ENCODE peak calls at places on chromosome 13, in four cellular contexts. One of them, this sample, is unnamed.

GRCh38 chr13:100490692-100491091 is 97.9 kb downstream of the GGACT start:
- DNase-seq in tibial nerve: no peak
- DNase-seq in heart left ventricle: no peak
- DNase-seq in astrocyte of the cerebellum: peak; percentile 44
- DNase-seq in this sample: no peak

GRCh38 chr13:25756251-25756650 is 295.6 kb downstream of the SHISA2 start:
- DNase-seq in tibial nerve: no peak
- DNase-seq in heart left ventricle: no peak
- DNase-seq in astrocyte of the cerebellum: no peak
- DNase-seq in this sample: no peak

GRCh38 chr13:69769637-69770036 is 338.0 kb upstream of the ATXN8OS start:
- DNase-seq in tibial nerve: no peak
- DNase-seq in heart left ventricle: no peak
- DNase-seq in astrocyte of the cerebellum: no peak
- DNase-seq in this sample: no peak

GRCh38 chr13:25069911-25070310 is 26.0 kb upstream of the PABPC3 start:
- DNase-seq in tibial nerve: no peak
- DNase-seq in heart left ventricle: no peak
- DNase-seq in astrocyte of the cerebellum: no peak
- DNase-seq in this sample: no peak

GRCh38 chr13:95684463-95684862 is 7.5 kb downstream of the DNAJC3 start:
- DNase-seq in tibial nerve: no peak
- DNase-seq in heart left ventricle: no peak
- DNase-seq in astrocyte of the cerebellum: no peak
- DNase-seq in this sample: no peak

GRCh38 chr13:111256458-111256857 is 64.0 kb upstream of the TEX29 start:
- DNase-seq in tibial nerve: no peak
- DNase-seq in heart left ventricle: no peak
- DNase-seq in astrocyte of the cerebellum: no peak
- DNase-seq in this sample: no peak

GRCh38 chr13:44013666-44014291 is 134.1 kb downstream of the LACC1 start:
- DNase-seq in tibial nerve: no peak
- DNase-seq in heart left ventricle: no peak
- DNase-seq in astrocyte of the cerebellum: no peak
- DNase-seq in this sample: peak; percentile 94

GRCh38 chr13:89153941-89154340 is 1482.8 kb downstream of the SLITRK5 start:
- DNase-seq in tibial nerve: no peak
- DNase-seq in heart left ventricle: no peak
- DNase-seq in astrocyte of the cerebellum: no peak
- DNase-seq in this sample: no peak

GRCh38 chr13:83753912-83754624 is 128.2 kb downstream of the SLITRK1 start:
- DNase-seq in tibial nerve: no peak
- DNase-seq in heart left ventricle: no peak
- DNase-seq in astrocyte of the cerebellum: no peak
- DNase-seq in this sample: no peak

GRCh38 chr13:81133066-81133465 is 792.1 kb upstream of the SPRY2 start:
- DNase-seq in tibial nerve: no peak
- DNase-seq in heart left ventricle: no peak
- DNase-seq in astrocyte of the cerebellum: peak; percentile 53
- DNase-seq in this sample: no peak
- H3K4me3 ChIP-seq in tibial nerve: no peak overlapping the region
- H3K4me3 ChIP-seq in heart left ventricle: no peak overlapping the region
- H3K4me3 ChIP-seq in astrocyte of the cerebellum: no peak overlapping the region
- H3K4me3 ChIP-seq in this sample: no peak overlapping the region

DNA sequence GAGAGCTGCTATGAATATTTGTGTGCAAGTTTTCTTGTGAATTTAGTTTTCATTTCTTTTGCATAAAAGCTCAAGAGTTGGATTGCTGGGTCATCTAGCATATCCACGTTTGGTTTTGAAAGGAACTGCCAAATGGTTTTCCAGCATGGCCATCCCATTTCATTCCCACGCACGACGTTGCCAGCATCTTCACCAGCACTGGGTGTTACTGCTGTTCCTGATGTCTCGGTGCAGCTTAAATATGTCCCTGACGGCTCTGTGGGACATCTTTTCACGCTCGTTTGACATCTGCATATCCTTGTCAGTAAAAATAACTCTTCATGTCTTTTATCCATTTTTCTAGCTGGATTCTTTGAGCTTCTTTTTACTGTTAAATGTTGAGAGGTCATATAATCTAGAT is 123.7 kb downstream of the ATP11A start:
- DNase-seq in tibial nerve: no peak
- DNase-seq in heart left ventricle: no peak
- DNase-seq in astrocyte of the cerebellum: no peak
- DNase-seq in this sample: no peak
- TF ChIP-seq CTCF in tibial nerve: no peak
- TF ChIP-seq CTCF in heart left ventricle: no peak
- TF ChIP-seq CTCF in astrocyte of the cerebellum: no peak
- TF ChIP-seq CTCF in this sample: no peak

GRCh38 chr13:36430247-36431203 is 1.8 kb upstream of the CCNA1 start:
- DNase-seq in tibial nerve: no peak
- DNase-seq in heart left ventricle: no peak
- DNase-seq in astrocyte of the cerebellum: no peak
- DNase-seq in this sample: no peak
- H3K4me3 ChIP-seq in tibial nerve: peak overlapping the region; percentile 65
- H3K4me3 ChIP-seq in heart left ventricle: peak overlapping the region; percentile 16
- H3K4me3 ChIP-seq in astrocyte of the cerebellum: peak overlapping the region; percentile 25
- H3K4me3 ChIP-seq in this sample: peak overlapping the region; percentile 58

DNA sequence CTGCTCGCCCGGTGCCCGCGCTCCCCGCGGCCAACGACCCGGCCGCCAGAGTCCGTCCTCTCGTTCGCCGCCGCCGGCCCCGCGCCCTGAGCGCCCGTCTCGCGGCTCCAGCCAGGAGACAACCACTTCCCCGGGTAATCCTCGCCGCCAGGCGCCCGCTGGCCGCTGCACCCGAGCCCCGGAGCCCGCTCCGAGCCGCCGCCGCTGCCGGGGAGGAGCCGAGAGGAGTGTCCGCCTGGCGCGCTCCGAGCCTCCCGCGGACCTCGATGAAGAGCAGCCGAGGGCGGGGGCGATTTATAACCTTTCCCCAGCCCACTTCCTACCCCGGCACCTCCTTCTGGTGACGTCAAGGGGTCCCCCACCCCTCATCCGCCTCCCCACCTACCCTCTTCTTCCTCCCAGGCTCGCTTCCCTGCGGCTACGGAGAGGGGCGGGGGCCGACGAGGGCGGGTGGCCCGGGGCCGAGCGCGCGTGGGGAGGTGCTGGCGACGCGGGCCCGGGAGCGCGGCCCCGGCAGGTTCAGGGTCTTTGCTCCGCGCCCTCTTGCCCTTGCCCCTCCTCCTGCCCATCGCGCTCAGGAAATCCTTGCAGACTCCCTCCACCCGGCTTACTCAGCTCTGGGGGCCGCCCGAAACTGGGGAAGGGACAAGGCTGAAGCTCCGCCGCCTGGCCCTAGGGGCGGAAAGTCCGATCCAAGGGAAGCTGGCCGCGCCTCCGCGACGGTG is at the start of gene FLT1:
- DNase-seq in tibial nerve: no peak
- DNase-seq in heart left ventricle: peak; percentile 87
- DNase-seq in astrocyte of the cerebellum: no peak
- DNase-seq in this sample: no peak
- TF ChIP-seq CTCF in tibial nerve: no peak
- TF ChIP-seq CTCF in heart left ventricle: no peak
- TF ChIP-seq CTCF in astrocyte of the cerebellum: no peak
- TF ChIP-seq CTCF in this sample: no peak

GRCh38 chr13:52447815-52448552 is 2.5 kb downstream of the VPS36 start:
- DNase-seq in tibial nerve: no peak
- DNase-seq in heart left ventricle: no peak
- DNase-seq in astrocyte of the cerebellum: no peak
- DNase-seq in this sample: no peak
- H3K4me3 ChIP-seq in tibial nerve: no peak overlapping the region
- H3K4me3 ChIP-seq in heart left ventricle: no peak overlapping the region
- H3K4me3 ChIP-seq in astrocyte of the cerebellum: no peak overlapping the region
- H3K4me3 ChIP-seq in this sample: no peak overlapping the region

DNA sequence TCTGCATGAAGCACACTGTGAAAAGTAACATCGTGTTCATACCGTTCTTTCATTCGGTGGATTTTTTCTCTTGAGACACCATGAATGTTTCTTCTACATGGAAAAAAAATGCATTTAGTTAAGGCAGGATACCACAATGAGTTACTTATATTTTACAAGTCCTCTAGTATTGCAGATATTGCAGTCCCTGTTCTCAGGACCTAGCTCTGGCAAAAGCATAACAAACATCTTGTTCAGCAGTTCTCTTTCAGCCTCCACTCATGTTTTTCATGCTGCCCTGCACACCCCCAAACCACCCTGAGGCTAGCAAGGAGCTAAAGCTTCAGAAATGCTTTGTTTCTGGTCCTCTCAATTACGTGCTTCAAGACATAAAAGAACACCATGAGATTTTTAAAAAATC is 24.8 kb downstream of the N4BP2L1 start:
- DNase-seq in tibial nerve: no peak
- DNase-seq in heart left ventricle: no peak
- DNase-seq in astrocyte of the cerebellum: no peak
- DNase-seq in this sample: no peak
- TF ChIP-seq CTCF in tibial nerve: no peak
- TF ChIP-seq CTCF in heart left ventricle: no peak
- TF ChIP-seq CTCF in astrocyte of the cerebellum: no peak
- TF ChIP-seq CTCF in this sample: no peak

GRCh38 chr13:90396266-90396665 is 951.2 kb upstream of the MIR17HG start:
- DNase-seq in tibial nerve: no peak
- DNase-seq in heart left ventricle: no peak
- DNase-seq in astrocyte of the cerebellum: no peak
- DNase-seq in this sample: no peak
- H3K4me3 ChIP-seq in tibial nerve: no peak overlapping the region
- H3K4me3 ChIP-seq in heart left ventricle: no peak overlapping the region
- H3K4me3 ChIP-seq in astrocyte of the cerebellum: no peak overlapping the region
- H3K4me3 ChIP-seq in this sample: no peak overlapping the region

GRCh38 chr13:51731759-51732158 is 72.2 kb downstream of the DHRS12 start:
- DNase-seq in tibial nerve: no peak
- DNase-seq in heart left ventricle: no peak
- DNase-seq in astrocyte of the cerebellum: peak; percentile 22
- DNase-seq in this sample: no peak
- TF ChIP-seq CTCF in tibial nerve: peak; percentile 60
- TF ChIP-seq CTCF in heart left ventricle: peak; percentile 43
- TF ChIP-seq CTCF in astrocyte of the cerebellum: peak; percentile 28
- TF ChIP-seq CTCF in this sample: peak; percentile 55

GRCh38 chr13:27929868-27930267 is 10.1 kb downstream of the PDX1 start:
- DNase-seq in tibial nerve: no peak
- DNase-seq in heart left ventricle: no peak
- DNase-seq in astrocyte of the cerebellum: no peak
- DNase-seq in this sample: no peak
- H3K4me3 ChIP-seq in tibial nerve: no peak overlapping the region
- H3K4me3 ChIP-seq in heart left ventricle: no peak overlapping the region
- H3K4me3 ChIP-seq in astrocyte of the cerebellum: no peak overlapping the region
- H3K4me3 ChIP-seq in this sample: no peak overlapping the region

This sample was measured in retinal pigment epithelial cell.